ENCODE peak calls at places on chromosomes 13 and 19, in four cellular contexts. W is bronchial epithelial cell, V is GM13976, F is foreskin fibroblast. M is an unnamed sample.

GRCh38 chr13:113586661-113587479 is 2.3 kb downstream of the TFDP1 start:
- DNase-seq in W (no peak), F (no peak), V (peak), M (no peak)

GRCh38 chr19:38849746-38850230 is at the start of gene HNRNPL:
- DNase-seq in F (no peak), W (no peak), V (peak), M (peak)

GRCh38 chr13:49935171-49936084 is 712 bp downstream of the SPRYD7 start:
- DNase-seq in V (peak), W (peak), F (peak), M (peak)

GRCh38 chr19:22600690-22601648 is 33.2 kb upstream of the ZNF492 start:
- DNase-seq in W (no peak), V (no peak), F (no peak), M (no peak)

GRCh38 chr19:34667349-34668076 is 9.4 kb downstream of the SCGB2B2 start:
- DNase-seq in W (no peak), F (peak), V (no peak), M (no peak)

GRCh38 chr13:96804186-96804585 is 190.1 kb downstream of the OXGR1 start:
- DNase-seq in V (no peak), F (no peak), W (no peak), M (no peak)

GRCh38 chr13:71685072-71685471 is 181.9 kb downstream of the DACH1 start:
- DNase-seq in F (no peak), V (no peak), W (no peak), M (no peak)

GRCh38 chr13:30835442-30835841 is 70.6 kb upstream of the MEDAG start:
- DNase-seq in F (no peak), V (no peak), W (no peak), M (no peak)

GRCh38 chr19:55672418-55672817 is 2.6 kb upstream of the EPN1 start:
- DNase-seq in F (no peak), W (no peak), V (no peak), M (no peak)

GRCh38 chr13:47826481-47826880 is 174.6 kb downstream of the SUCLA2 start:
- DNase-seq in W (no peak), V (no peak), F (no peak), M (no peak)

GRCh38 chr13:107271226-107271625 is 703.3 kb upstream of the ARGLU1 start:
- DNase-seq in F (no peak), W (peak), V (no peak), M (no peak)

GRCh38 chr19:54430306-54431254 is 15.3 kb downstream of the TTYH1 start:
- DNase-seq in V (peak), W (no peak), F (no peak), M (peak)

GRCh38 chr19:44820648-44821609 is 12.0 kb downstream of the BCAM start:
- DNase-seq in F (no peak), W (no peak), V (no peak), M (no peak)

GRCh38 chr19:495047-495439 is 1.2 kb upstream of the MADCAM1 start:
- DNase-seq in W (no peak), V (no peak), F (no peak), M (no peak)

GRCh38 chr13:95509521-95510315 is 42.8 kb upstream of the CLDN10 start:
- DNase-seq in V (no peak), F (peak), W (peak), M (no peak)

GRCh38 chr13:36520111-36520510 is 87.8 kb downstream of the CCNA1 start:
- DNase-seq in W (no peak), F (no peak), V (no peak), M (no peak)

GRCh38 chr13:75702476-75702875 is 66.3 kb downstream of the LMO7 start:
- DNase-seq in W (no peak), V (no peak), F (no peak), M (no peak)

GRCh38 chr19:1237027-1237659 is 662 bp downstream of the CBARP start:
- DNase-seq in F (no peak), W (no peak), V (no peak), M (no peak)

GRCh38 chr13:49357694-49358093 is 86.2 kb downstream of the CAB39L start:
- DNase-seq in F (peak), V (no peak), W (peak), M (no peak)

GRCh38 chr13:98877936-98878335 is 99.9 kb downstream of the DOCK9 start:
- DNase-seq in V (no peak), F (no peak), W (no peak), M (no peak)

GRCh38 chr13:38862443-38862842 is 128.2 kb downstream of the STOML3 start:
- DNase-seq in F (no peak), V (peak), W (no peak), M (peak)

GRCh38 chr19:30118221-30118620 is 176.2 kb downstream of the URI1 start:
- DNase-seq in W (no peak), V (no peak), F (no peak), M (no peak)

GRCh38 chr13:43614063-43614462 is 172.7 kb downstream of the ENOX1 start:
- DNase-seq in W (no peak), V (no peak), F (no peak), M (no peak)
- TF ChIP-seq CTCF in W (no peak), V (no peak), F (no peak), M (no peak)

DNA sequence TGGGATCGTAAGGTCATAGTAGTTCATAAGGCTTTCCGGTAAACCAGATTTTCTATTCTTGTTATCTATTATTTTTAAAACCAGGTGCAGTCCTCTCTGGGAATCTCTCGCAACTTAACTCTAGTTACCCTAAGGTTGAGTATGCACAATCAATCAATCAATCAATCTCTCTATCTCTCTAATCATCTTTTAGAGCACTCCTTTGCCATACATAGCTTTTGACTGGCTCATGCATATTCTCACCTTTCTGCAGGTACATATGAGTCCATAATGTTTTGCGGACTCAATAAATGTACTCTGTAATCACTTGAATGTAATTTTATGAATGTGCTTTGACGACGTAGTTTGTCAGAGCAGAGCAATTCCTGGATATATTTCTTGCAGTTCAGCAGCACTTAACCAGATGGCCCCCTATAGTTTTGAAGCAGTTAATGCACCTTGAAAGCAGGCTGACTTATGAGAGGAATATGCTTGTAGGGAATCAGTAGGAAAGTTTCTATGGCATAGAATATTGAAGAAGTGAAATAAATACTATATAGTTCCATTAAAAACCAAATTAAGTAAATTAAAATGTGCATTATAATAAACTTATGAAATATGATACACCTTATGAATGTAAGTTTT is 524.7 kb downstream of the GPC5 start:
- DNase-seq in F (no peak), V (no peak), W (no peak), M (no peak)
- TF ChIP-seq CTCF in F (no peak), V (no peak), W (no peak), M (no peak)

GRCh38 chr13:21673592-21674270 is 2.9 kb downstream of the FGF9 start:
- DNase-seq in V (peak), W (no peak), F (peak), M (peak)
- TF ChIP-seq CTCF in V (no peak), W (no peak), F (no peak), M (no peak)

GRCh38 chr13:40677064-40677463 is 10.6 kb upstream of the FOXO1 start:
- DNase-seq in F (no peak), W (no peak), V (no peak), M (no peak)

GRCh38 chr13:40679586-40679985 is 13.1 kb upstream of the FOXO1 start:
- DNase-seq in V (no peak), W (no peak), F (no peak), M (no peak)

GRCh38 chr13:40680659-40681323 is 14.3 kb upstream of the FOXO1 start:
- DNase-seq in W (no peak), F (no peak), V (no peak), M (no peak)

GRCh38 chr13:40681341-40682051 is 15.1 kb upstream of the FOXO1 start:
- DNase-seq in V (no peak), F (no peak), W (no peak), M (no peak)

DNA sequence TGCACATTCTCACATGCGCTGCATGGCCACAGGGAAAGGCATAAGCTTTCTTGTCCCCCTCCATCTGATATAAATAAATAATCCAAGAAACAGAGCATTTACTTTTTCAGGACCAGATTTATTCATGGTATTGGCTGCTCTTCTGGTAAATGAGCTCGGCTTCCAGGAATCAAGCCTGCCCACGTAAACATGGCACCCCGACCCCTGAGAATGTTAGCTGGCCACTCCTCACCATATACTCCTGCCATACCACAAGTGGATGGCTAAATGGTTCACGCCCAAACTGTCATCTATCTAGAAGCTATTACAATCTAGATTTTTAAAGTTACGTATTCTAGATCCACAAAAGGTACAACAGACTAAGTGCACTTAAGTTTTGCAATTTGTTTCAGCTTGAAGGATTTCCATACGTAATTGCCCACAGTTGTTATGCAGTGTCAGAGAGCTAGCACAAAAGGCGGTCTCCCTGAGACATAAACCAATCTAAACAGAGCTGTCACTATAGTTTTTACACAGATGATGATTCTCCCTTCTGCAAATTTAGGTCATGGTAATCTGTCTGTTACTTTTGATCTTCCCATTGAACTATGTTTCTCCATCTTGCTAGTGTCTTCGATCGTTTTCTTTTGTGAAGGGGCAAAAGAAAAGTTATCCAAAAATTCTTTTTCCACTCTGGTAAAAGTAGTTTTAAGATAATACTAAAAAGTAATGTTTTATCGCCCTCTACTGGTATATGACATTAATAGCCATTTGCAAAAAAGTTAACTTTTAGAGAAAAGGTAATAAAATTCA is 16.2 kb upstream of the FOXO1 start:
- DNase-seq in V (peak), W (peak), F (no peak), M (no peak)
- TF ChIP-seq CTCF in V (no peak), W (peak), F (peak), M (peak)

M was measured in GM20000.